ENCODE peak calls at places on chromosomes 3 and 15, in four cellular contexts. One of them, this sample, is unnamed.

GRCh38 chr3:113728661-113729060 is 17.4 kb downstream of the NAA50 start:
- DNase-seq in AG09319: no peak
- DNase-seq in endothelial cell: no peak
- DNase-seq in omental fat pad: no peak
- DNase-seq in this sample: no peak

GRCh38 chr3:176074096-176074495 is 1123.2 kb downstream of the TBL1XR1 start:
- DNase-seq in omental fat pad: no peak
- DNase-seq in endothelial cell: no peak
- DNase-seq in AG09319: no peak
- DNase-seq in this sample: no peak

GRCh38 chr15:65369651-65370050 is 8.2 kb downstream of the IGDCC3 start:
- DNase-seq in AG09319: no peak
- DNase-seq in endothelial cell: no peak
- DNase-seq in omental fat pad: no peak
- DNase-seq in this sample: no peak

GRCh38 chr3:196970547-196971093 is 2.0 kb upstream of the PIGZ start:
- DNase-seq in endothelial cell: no peak
- DNase-seq in omental fat pad: no peak
- DNase-seq in AG09319: no peak
- DNase-seq in this sample: no peak

GRCh38 chr3:195035345-195036202 is 235.4 kb downstream of the XXYLT1 start:
- DNase-seq in endothelial cell: peak; percentile 26
- DNase-seq in AG09319: no peak
- DNase-seq in omental fat pad: no peak
- DNase-seq in this sample: no peak

GRCh38 chr15:66472176-66472999 is 25.2 kb downstream of the SNAPC5 start:
- DNase-seq in AG09319: peak; percentile 14
- DNase-seq in endothelial cell: no peak
- DNase-seq in omental fat pad: no peak
- DNase-seq in this sample: no peak

GRCh38 chr15:74845208-74845568 is 2.2 kb upstream of the ULK3 start:
- DNase-seq in omental fat pad: no peak
- DNase-seq in AG09319: no peak
- DNase-seq in endothelial cell: no peak
- DNase-seq in this sample: no peak

GRCh38 chr3:111568355-111568754 is 26.4 kb downstream of the CD96 start:
- DNase-seq in AG09319: no peak
- DNase-seq in endothelial cell: no peak
- DNase-seq in omental fat pad: no peak
- DNase-seq in this sample: no peak

GRCh38 chr3:42654331-42655201 is 1.1 kb downstream of the ZBTB47 start:
- DNase-seq in omental fat pad: no peak
- DNase-seq in endothelial cell: peak; percentile 59
- DNase-seq in AG09319: no peak
- DNase-seq in this sample: no peak

GRCh38 chr3:61178167-61178566 is 73.1 kb downstream of the FHIT start:
- DNase-seq in endothelial cell: no peak
- DNase-seq in AG09319: no peak
- DNase-seq in omental fat pad: no peak
- DNase-seq in this sample: no peak

GRCh38 chr15:62600376-62600775 is 435.3 kb upstream of the C2CD4B start:
- DNase-seq in omental fat pad: no peak
- DNase-seq in endothelial cell: no peak
- DNase-seq in AG09319: no peak
- DNase-seq in this sample: no peak

GRCh38 chr3:141127344-141128125 is 76.4 kb downstream of the SPSB4 start:
- DNase-seq in endothelial cell: no peak
- DNase-seq in AG09319: no peak
- DNase-seq in omental fat pad: no peak
- DNase-seq in this sample: no peak

GRCh38 chr3:150603888-150604319 is 783 bp downstream of the SELENOT start:
- DNase-seq in omental fat pad: no peak
- DNase-seq in endothelial cell: no peak
- DNase-seq in AG09319: no peak
- DNase-seq in this sample: no peak

GRCh38 chr3:55888282-55888855 is 401.3 kb upstream of the WNT5A start:
- DNase-seq in endothelial cell: no peak
- DNase-seq in AG09319: no peak
- DNase-seq in omental fat pad: no peak
- DNase-seq in this sample: no peak

GRCh38 chr15:80588801-80589200 is 106.3 kb upstream of the ABHD17C start:
- DNase-seq in omental fat pad: no peak
- DNase-seq in endothelial cell: no peak
- DNase-seq in AG09319: peak; percentile 77
- DNase-seq in this sample: peak; percentile 35

GRCh38 chr15:40244961-40245523 is 6.2 kb downstream of the PAK6 start:
- DNase-seq in omental fat pad: peak; percentile 20
- DNase-seq in endothelial cell: no peak
- DNase-seq in AG09319: no peak
- DNase-seq in this sample: no peak

GRCh38 chr15:51038258-51039042 is 56.3 kb downstream of the TNFAIP8L3 start:
- DNase-seq in omental fat pad: no peak
- DNase-seq in endothelial cell: no peak
- DNase-seq in AG09319: no peak
- DNase-seq in this sample: no peak

DNA sequence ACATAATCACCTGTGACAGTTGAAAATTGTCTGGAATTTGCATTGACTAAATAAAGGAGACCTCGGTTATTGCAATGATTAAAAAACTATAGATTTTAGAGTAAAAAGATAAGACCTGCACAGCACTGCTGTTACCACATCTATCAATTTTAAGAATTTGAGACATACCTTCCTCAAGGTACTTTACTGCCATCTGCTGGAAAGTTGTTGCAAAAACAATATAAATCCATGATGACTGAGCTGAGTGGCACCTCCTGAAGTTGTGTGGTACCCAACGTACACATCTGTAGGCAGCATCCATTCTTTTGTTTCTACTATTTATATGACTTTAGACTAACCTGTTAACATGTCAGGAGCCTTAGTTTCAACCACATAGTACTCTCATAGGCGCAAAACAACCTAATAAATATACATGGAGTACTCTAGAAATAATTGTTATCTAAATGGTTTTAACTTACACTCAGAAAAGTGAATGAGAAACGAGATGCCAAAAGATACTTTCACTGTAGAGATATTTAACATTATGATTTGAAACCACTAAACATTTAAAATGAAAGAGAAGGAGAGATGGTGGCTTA is 106.7 kb downstream of the GHSR start:
- DNase-seq in omental fat pad: no peak
- DNase-seq in AG09319: no peak
- DNase-seq in endothelial cell: peak; percentile 13
- DNase-seq in this sample: no peak
- TF ChIP-seq CTCF in omental fat pad: no peak
- TF ChIP-seq CTCF in AG09319: peak; percentile 48
- TF ChIP-seq CTCF in endothelial cell: peak; percentile 42
- TF ChIP-seq CTCF in this sample: peak; percentile 54

GRCh38 chr3:21515417-21515816 is 235.6 kb downstream of the ZNF385D start:
- DNase-seq in AG09319: no peak
- DNase-seq in endothelial cell: no peak
- DNase-seq in omental fat pad: no peak
- DNase-seq in this sample: no peak

DNA sequence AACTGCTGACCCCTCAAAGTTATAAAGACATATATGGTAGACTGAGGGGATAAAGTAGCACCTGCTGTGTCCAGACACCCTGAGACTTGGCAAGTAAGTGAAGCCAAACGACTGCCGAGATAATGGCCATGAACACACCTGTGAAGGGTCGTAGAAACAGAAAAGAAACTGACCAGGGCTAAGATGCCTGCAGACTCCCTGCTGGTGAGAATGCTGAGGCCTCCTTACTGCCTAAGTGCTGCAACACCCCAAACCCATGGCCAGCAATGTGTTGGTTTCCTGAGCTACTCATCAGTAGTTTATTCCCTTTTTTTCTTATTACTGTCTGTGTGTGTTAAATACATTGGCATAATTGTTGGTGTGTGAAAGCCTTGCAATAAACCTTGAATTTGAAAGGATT is 233.8 kb downstream of the ZNF385D start:
- DNase-seq in endothelial cell: no peak
- DNase-seq in AG09319: no peak
- DNase-seq in omental fat pad: no peak
- DNase-seq in this sample: no peak
- TF ChIP-seq CTCF in endothelial cell: no peak
- TF ChIP-seq CTCF in AG09319: no peak
- TF ChIP-seq CTCF in omental fat pad: no peak
- TF ChIP-seq CTCF in this sample: no peak

DNA sequence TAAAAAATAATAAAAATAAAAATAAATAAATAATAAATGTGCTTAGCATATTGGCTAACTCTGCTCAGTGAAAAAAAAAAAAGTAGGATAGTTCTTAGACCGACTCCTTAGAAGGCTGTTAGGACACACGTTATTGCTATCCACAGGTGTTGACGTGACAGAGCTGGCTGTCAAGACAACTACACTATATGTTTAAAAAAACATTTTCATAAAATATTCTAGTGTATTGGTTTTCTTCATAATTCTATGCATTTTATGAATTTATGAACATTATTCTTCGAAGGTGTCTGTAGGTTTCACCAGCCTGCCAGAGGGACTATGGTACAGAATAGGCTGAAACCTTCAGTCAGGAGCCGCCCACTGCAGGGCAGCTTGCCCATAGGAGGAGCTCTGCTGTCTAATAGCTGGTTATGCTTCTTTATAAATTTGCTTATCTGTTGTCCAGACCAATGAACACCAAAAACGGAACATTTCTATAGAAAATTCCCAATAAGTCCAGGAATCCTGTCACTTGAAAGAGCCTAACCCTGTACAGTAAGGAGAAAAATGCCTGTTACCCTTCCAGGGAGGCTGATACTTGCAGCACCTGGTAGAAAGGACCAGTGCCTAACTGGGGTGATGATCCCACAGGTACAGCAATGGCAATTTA is 9.1 kb downstream of the TM4SF1 start:
- DNase-seq in AG09319: no peak
- DNase-seq in endothelial cell: no peak
- DNase-seq in omental fat pad: no peak
- DNase-seq in this sample: no peak
- TF ChIP-seq CTCF in AG09319: no peak
- TF ChIP-seq CTCF in endothelial cell: no peak
- TF ChIP-seq CTCF in omental fat pad: no peak
- TF ChIP-seq CTCF in this sample: peak; percentile 29

GRCh38 chr3:49911611-49912010 is 7.9 kb upstream of the MST1R start:
- DNase-seq in AG09319: no peak
- DNase-seq in endothelial cell: no peak
- DNase-seq in omental fat pad: no peak
- DNase-seq in this sample: no peak
- TF ChIP-seq CTCF in AG09319: no peak
- TF ChIP-seq CTCF in endothelial cell: no peak
- TF ChIP-seq CTCF in omental fat pad: no peak
- TF ChIP-seq CTCF in this sample: no peak

This sample was measured in retinal pigment epithelial cell.